ENCODE peak calls at places on chromosomes 6 and 20, in five cellular contexts. One of them, this sample, is unnamed. For H3K9me3, the result is how much of the 10 kb centered on the place peaks cover.

GRCh38 chr20:47708140-47708807 is 77.0 kb downstream of the SULF2 start:
- DNase-seq in breast epithelium: no peak
- DNase-seq in transverse colon: no peak
- DNase-seq in ascending aorta: no peak
- DNase-seq in lung: no peak
- DNase-seq in this sample: no peak

GRCh38 chr6:18513253-18513798 is 126.2 kb downstream of the RNF144B start:
- DNase-seq in breast epithelium: no peak
- DNase-seq in transverse colon: no peak
- DNase-seq in ascending aorta: no peak
- DNase-seq in lung: no peak
- DNase-seq in this sample: no peak

GRCh38 chr6:155352812-155353211 is 38.5 kb upstream of the TFB1M start:
- DNase-seq in breast epithelium: no peak
- DNase-seq in transverse colon: no peak
- DNase-seq in ascending aorta: no peak
- DNase-seq in lung: no peak
- DNase-seq in this sample: no peak

GRCh38 chr6:105424177-105424783 is 21.4 kb upstream of the PREP start:
- DNase-seq in breast epithelium: peak
- DNase-seq in transverse colon: peak
- DNase-seq in ascending aorta: peak
- DNase-seq in lung: no peak
- DNase-seq in this sample: peak

GRCh38 chr20:3532089-3532615 is 61.3 kb downstream of the ATRN start:
- DNase-seq in breast epithelium: no peak
- DNase-seq in transverse colon: no peak
- DNase-seq in ascending aorta: no peak
- DNase-seq in lung: no peak
- DNase-seq in this sample: no peak

GRCh38 chr6:14511192-14511591 is 393.6 kb downstream of the CD83 start:
- DNase-seq in breast epithelium: no peak
- DNase-seq in transverse colon: no peak
- DNase-seq in ascending aorta: no peak
- DNase-seq in lung: no peak
- DNase-seq in this sample: no peak

GRCh38 chr6:30687659-30688431 is 1.4 kb upstream of the PPP1R18 start:
- DNase-seq in breast epithelium: no peak
- DNase-seq in transverse colon: no peak
- DNase-seq in ascending aorta: no peak
- DNase-seq in lung: no peak
- DNase-seq in this sample: no peak

GRCh38 chr6:151641028-151641427 is 147.2 kb downstream of the CCDC170 start:
- DNase-seq in breast epithelium: no peak
- DNase-seq in transverse colon: no peak
- DNase-seq in ascending aorta: no peak
- DNase-seq in lung: no peak
- DNase-seq in this sample: no peak

GRCh38 chr6:94323853-94324252 is 904.5 kb upstream of the EPHA7 start:
- DNase-seq in breast epithelium: no peak
- DNase-seq in transverse colon: no peak
- DNase-seq in ascending aorta: no peak
- DNase-seq in lung: no peak
- DNase-seq in this sample: no peak

GRCh38 chr6:87341899-87342298 is 2.7 kb upstream of the C6orf163 start:
- DNase-seq in breast epithelium: no peak
- DNase-seq in transverse colon: no peak
- DNase-seq in ascending aorta: no peak
- DNase-seq in lung: no peak
- DNase-seq in this sample: no peak

GRCh38 chr20:14189794-14190402 is 147.5 kb downstream of the FLRT3 start:
- DNase-seq in breast epithelium: no peak
- DNase-seq in transverse colon: no peak
- DNase-seq in ascending aorta: no peak
- DNase-seq in lung: no peak
- DNase-seq in this sample: no peak

GRCh38 chr6:143804835-143805239 is 38.3 kb upstream of the LTV1 start:
- DNase-seq in breast epithelium: no peak
- DNase-seq in transverse colon: no peak
- DNase-seq in ascending aorta: no peak
- DNase-seq in lung: no peak
- DNase-seq in this sample: no peak

GRCh38 chr6:24910331-24910849 is 25.4 kb downstream of the RIPOR2 start:
- DNase-seq in breast epithelium: no peak
- DNase-seq in transverse colon: no peak
- DNase-seq in ascending aorta: no peak
- DNase-seq in lung: no peak
- DNase-seq in this sample: no peak

GRCh38 chr6:2861822-2862164 is 20.1 kb upstream of the SERPINB1 start:
- DNase-seq in breast epithelium: no peak
- DNase-seq in transverse colon: no peak
- DNase-seq in ascending aorta: no peak
- DNase-seq in lung: no peak
- DNase-seq in this sample: no peak

GRCh38 chr6:1233924-1234323 is 78.0 kb upstream of the FOXQ1 start:
- DNase-seq in breast epithelium: no peak
- DNase-seq in transverse colon: no peak
- DNase-seq in ascending aorta: no peak
- DNase-seq in lung: peak
- DNase-seq in this sample: no peak

GRCh38 chr6:20577280-20577679 is 43.0 kb downstream of the CDKAL1 start:
- DNase-seq in breast epithelium: no peak
- DNase-seq in transverse colon: no peak
- DNase-seq in ascending aorta: no peak
- DNase-seq in lung: no peak
- DNase-seq in this sample: no peak

GRCh38 chr6:2450546-2450945 is 205.1 kb upstream of the GMDS start:
- DNase-seq in breast epithelium: peak
- DNase-seq in transverse colon: peak
- DNase-seq in ascending aorta: no peak
- DNase-seq in lung: no peak
- DNase-seq in this sample: peak

GRCh38 chr6:78578430-78578829 is 288.9 kb upstream of the IRAK1BP1 start:
- DNase-seq in breast epithelium: no peak
- DNase-seq in transverse colon: no peak
- DNase-seq in ascending aorta: no peak
- DNase-seq in lung: no peak
- DNase-seq in this sample: no peak

DNA sequence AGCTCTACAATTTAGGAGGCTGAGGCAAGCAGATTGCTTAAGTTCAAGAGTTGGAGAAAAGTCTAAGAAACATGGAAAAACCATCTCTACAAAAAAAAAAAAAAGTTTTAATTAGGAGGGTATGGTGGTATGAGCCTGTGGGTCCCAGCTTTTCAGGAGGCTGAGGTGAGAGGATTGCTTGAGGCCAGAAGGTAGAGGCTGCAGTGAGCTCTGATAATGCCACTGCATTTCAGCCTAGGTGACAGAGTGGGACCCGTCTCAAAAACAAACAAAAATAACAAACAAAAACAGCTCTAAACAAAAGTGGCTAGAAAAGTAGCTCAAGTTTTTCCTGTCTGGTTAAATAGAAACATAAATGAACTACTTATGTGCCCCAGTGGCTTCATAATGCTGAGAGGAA is 2133.6 kb upstream of the DEFB115 start:
- DNase-seq in breast epithelium: no peak
- DNase-seq in transverse colon: no peak
- DNase-seq in ascending aorta: no peak
- DNase-seq in lung: no peak
- DNase-seq in this sample: no peak
- H3K9me3 ChIP-seq in breast epithelium: under half
- H3K9me3 ChIP-seq in transverse colon: under half
- H3K9me3 ChIP-seq in ascending aorta: under half
- H3K9me3 ChIP-seq in lung: under half
- H3K9me3 ChIP-seq in this sample: under half

DNA sequence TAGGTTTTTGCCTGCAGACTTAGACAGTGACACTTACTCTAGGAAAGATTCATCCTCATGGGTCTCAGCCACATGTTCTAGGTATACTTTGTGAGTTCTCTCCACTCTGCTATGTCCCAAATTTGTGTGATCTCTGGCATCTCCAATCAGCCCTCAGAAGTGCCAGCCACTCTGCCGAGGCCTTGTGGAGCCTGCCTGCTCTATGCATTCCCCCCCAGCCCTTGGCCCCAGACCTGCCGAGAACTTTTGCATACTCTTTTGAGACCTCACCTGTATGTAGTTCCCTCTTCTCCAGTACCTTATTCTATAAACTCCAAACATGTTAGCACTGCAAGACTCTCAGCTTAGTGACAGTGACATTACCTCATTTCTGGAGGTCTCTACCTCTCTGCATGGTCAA is 2170.5 kb upstream of the DEFB115 start:
- DNase-seq in breast epithelium: no peak
- DNase-seq in transverse colon: no peak
- DNase-seq in ascending aorta: no peak
- DNase-seq in lung: no peak
- DNase-seq in this sample: no peak
- H3K9me3 ChIP-seq in breast epithelium: under half
- H3K9me3 ChIP-seq in transverse colon: under half
- H3K9me3 ChIP-seq in ascending aorta: under half
- H3K9me3 ChIP-seq in lung: under half
- H3K9me3 ChIP-seq in this sample: under half

GRCh38 chr6:169424821-169425240 is 171.2 kb upstream of the THBS2 start:
- DNase-seq in breast epithelium: no peak
- DNase-seq in transverse colon: no peak
- DNase-seq in ascending aorta: no peak
- DNase-seq in lung: no peak
- DNase-seq in this sample: peak

GRCh38 chr6:169428532-169428931 is 174.9 kb upstream of the THBS2 start:
- DNase-seq in breast epithelium: no peak
- DNase-seq in transverse colon: no peak
- DNase-seq in ascending aorta: no peak
- DNase-seq in lung: no peak
- DNase-seq in this sample: no peak

GRCh38 chr6:169425628-169426370 is 172.2 kb upstream of the THBS2 start:
- DNase-seq in breast epithelium: no peak
- DNase-seq in transverse colon: no peak
- DNase-seq in ascending aorta: no peak
- DNase-seq in lung: no peak
- DNase-seq in this sample: no peak

GRCh38 chr6:169427856-169428255 is 174.2 kb upstream of the THBS2 start:
- DNase-seq in breast epithelium: no peak
- DNase-seq in transverse colon: no peak
- DNase-seq in ascending aorta: peak
- DNase-seq in lung: no peak
- DNase-seq in this sample: peak

DNA sequence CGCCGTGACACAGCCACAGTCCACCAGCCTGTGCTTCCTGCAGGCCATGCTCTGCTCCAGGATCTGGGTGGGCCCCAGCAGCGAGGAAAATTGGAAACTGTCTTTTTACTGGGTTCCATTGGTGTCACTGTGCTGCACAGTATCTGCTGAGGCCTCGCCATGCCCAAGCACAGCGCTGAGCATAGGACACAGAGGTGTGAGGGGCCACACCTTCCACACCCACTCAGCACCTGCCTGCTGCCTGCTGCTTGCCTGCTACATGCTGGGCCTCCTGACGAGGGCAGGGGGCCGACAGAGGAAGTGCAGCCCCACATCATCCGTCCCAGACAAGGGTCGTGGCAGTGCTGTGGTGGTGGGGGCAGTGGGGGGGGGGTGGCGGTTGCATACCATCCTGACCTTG is 173.0 kb upstream of the THBS2 start:
- DNase-seq in breast epithelium: no peak
- DNase-seq in transverse colon: no peak
- DNase-seq in ascending aorta: no peak
- DNase-seq in lung: no peak
- DNase-seq in this sample: no peak
- H3K9me3 ChIP-seq in breast epithelium: under half
- H3K9me3 ChIP-seq in transverse colon: under half
- H3K9me3 ChIP-seq in ascending aorta: under half
- H3K9me3 ChIP-seq in lung: under half
- H3K9me3 ChIP-seq in this sample: under half

DNA sequence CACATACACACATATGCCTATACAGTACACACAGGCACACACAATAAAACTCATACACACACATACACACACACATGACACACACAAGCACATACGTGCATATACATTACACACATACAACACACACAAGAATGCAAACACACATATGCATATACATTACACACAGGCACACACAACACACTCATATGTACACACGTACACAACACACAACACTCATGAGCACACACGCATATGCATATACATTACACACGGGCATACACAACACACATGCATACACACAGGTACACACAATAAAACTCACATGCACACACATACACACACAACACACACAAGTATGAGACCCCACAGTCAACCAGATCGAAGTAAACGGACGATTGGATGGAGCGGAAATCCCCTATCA is 238.2 kb downstream of the ERMARD start:
- DNase-seq in breast epithelium: no peak
- DNase-seq in transverse colon: no peak
- DNase-seq in ascending aorta: no peak
- DNase-seq in lung: no peak
- DNase-seq in this sample: no peak
- H3K9me3 ChIP-seq in breast epithelium: under half
- H3K9me3 ChIP-seq in transverse colon: under half
- H3K9me3 ChIP-seq in ascending aorta: under half
- H3K9me3 ChIP-seq in lung: under half
- H3K9me3 ChIP-seq in this sample: under half

GRCh38 chr20:29741894-29742698 is 1515.4 kb upstream of the DEFB115 start:
- DNase-seq in breast epithelium: no peak
- DNase-seq in transverse colon: no peak
- DNase-seq in ascending aorta: no peak
- DNase-seq in lung: no peak
- DNase-seq in this sample: no peak
- H3K9me3 ChIP-seq in breast epithelium: under half
- H3K9me3 ChIP-seq in transverse colon: under half
- H3K9me3 ChIP-seq in ascending aorta: under half
- H3K9me3 ChIP-seq in lung: under half
- H3K9me3 ChIP-seq in this sample: under half

GRCh38 chr6:170024940-170025339 is 265.9 kb downstream of the DLL1 start:
- DNase-seq in breast epithelium: peak
- DNase-seq in transverse colon: peak
- DNase-seq in ascending aorta: peak
- DNase-seq in lung: no peak
- DNase-seq in this sample: peak
- H3K9me3 ChIP-seq in breast epithelium: under half
- H3K9me3 ChIP-seq in transverse colon: under half
- H3K9me3 ChIP-seq in ascending aorta: under half
- H3K9me3 ChIP-seq in lung: under half
- H3K9me3 ChIP-seq in this sample: under half

DNA sequence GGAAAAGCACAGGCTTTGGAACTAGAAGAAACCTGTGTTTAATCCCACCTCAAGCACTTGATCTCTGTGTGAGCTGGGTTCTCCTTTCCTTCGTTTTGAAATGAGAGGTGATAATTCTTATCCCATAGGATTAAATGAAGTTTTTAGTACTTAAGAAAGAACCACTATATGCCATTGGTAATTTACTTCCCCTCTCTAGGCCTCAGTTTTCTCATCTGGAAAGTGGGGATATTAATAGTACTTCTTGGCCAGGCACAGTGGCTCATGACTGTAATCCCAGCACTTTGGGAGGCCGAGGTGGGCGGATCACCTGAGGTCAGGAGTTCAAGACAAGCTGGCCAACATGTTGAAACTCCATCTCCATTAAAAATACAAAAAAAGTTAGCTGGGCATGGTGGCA is 14.1 kb downstream of the REM1 start:
- DNase-seq in breast epithelium: no peak
- DNase-seq in transverse colon: no peak
- DNase-seq in ascending aorta: no peak
- DNase-seq in lung: no peak
- DNase-seq in this sample: no peak
- H3K9me3 ChIP-seq in breast epithelium: under half
- H3K9me3 ChIP-seq in transverse colon: under half
- H3K9me3 ChIP-seq in ascending aorta: under half
- H3K9me3 ChIP-seq in lung: under half
- H3K9me3 ChIP-seq in this sample: under half